ENCODE peak calls at places on chromosomes 4 and X, in eight cellular contexts. C, I, Y, X, N, A, D and K are unnamed samples.

GRCh38 chrX:8579602-8580001 is 115.0 kb downstream of the VCX3B start:
- DNase-seq in C (no peak), I (no peak), Y (no peak), X (no peak), N (no peak), A (no peak), D (no peak), K (no peak)

GRCh38 chr4:56410247-56410646 is 23.0 kb upstream of the AASDH start:
- DNase-seq in C (peak; percentile 99), I (peak; percentile 47), Y (peak; percentile 89), X (peak; percentile 72), N (no peak), A (no peak), D (no peak), K (peak; percentile 29)

GRCh38 chrX:150036641-150037040 is 98.3 kb upstream of the EOLA2 start:
- DNase-seq in C (no peak), I (no peak), Y (no peak), X (no peak), N (no peak), A (no peak), D (no peak), K (no peak)

GRCh38 chr4:31089815-31090214 is 369.6 kb downstream of the PCDH7 start:
- DNase-seq in C (peak; percentile 80), I (no peak), Y (peak; percentile 97), X (no peak), N (no peak), A (no peak), D (no peak), K (no peak)

GRCh38 chr4:135365065-135365464 is 1163.5 kb upstream of the PABPC4L start:
- DNase-seq in C (no peak), I (no peak), Y (no peak), X (no peak), N (no peak), A (no peak), D (no peak), K (no peak)

GRCh38 chrX:125203379-125203736 is 116.3 kb upstream of the TEX13C start:
- DNase-seq in C (no peak), I (no peak), Y (no peak), X (no peak), N (peak; percentile 61), A (no peak), D (no peak), K (no peak)

GRCh38 chr4:242121-242848 is 63.0 kb downstream of the ZNF732 start:
- DNase-seq in C (peak; percentile 69), I (no peak), Y (no peak), X (peak; percentile 18), N (peak; percentile 62), A (peak; percentile 34), D (peak; percentile 50), K (peak; percentile 96)

GRCh38 chr4:86011117-86011516 is 348.7 kb downstream of the MAPK10 start:
- DNase-seq in C (peak; percentile 85), I (no peak), Y (no peak), X (no peak), N (no peak), A (no peak), D (no peak), K (no peak)

GRCh38 chr4:98781641-98782348 is 123.4 kb upstream of the TSPAN5 start:
- DNase-seq in C (no peak), I (no peak), Y (no peak), X (no peak), N (no peak), A (no peak), D (no peak), K (no peak)

GRCh38 chr4:98092833-98093439 is 50.3 kb downstream of the STPG2 start:
- DNase-seq in C (peak; percentile 43), I (no peak), Y (peak; percentile 27), X (peak; percentile 9), N (no peak), A (no peak), D (no peak), K (peak; percentile 32)

GRCh38 chrX:69055193-69055592 is 110.1 kb downstream of the PJA1 start:
- DNase-seq in C (no peak), I (no peak), Y (no peak), X (no peak), N (peak; percentile 3), A (no peak), D (no peak), K (no peak)

GRCh38 chrX:50903387-50904027 is 7.0 kb upstream of the BMP15 start:
- DNase-seq in C (peak; percentile 53), I (peak; percentile 18), Y (peak; percentile 27), X (peak; percentile 10), N (peak; percentile 47), A (no peak), D (peak; percentile 34), K (peak; percentile 39)

GRCh38 chrX:129233791-129234190 is 289.5 kb downstream of the SMARCA1 start:
- DNase-seq in C (no peak), I (no peak), Y (no peak), X (no peak), N (no peak), A (no peak), D (no peak), K (no peak)

GRCh38 chr4:14916554-14917304 is 85.6 kb upstream of the CPEB2 start:
- DNase-seq in C (no peak), I (peak; percentile 51), Y (peak; percentile 10), X (peak; percentile 23), N (no peak), A (peak; percentile 12), D (no peak), K (no peak)

GRCh38 chr4:161486454-161486853 is 677.3 kb downstream of the FSTL5 start:
- DNase-seq in C (no peak), I (no peak), Y (no peak), X (no peak), N (no peak), A (no peak), D (no peak), K (peak; percentile 43)

GRCh38 chrX:115459883-115460564 is 101.0 kb upstream of the PLS3 start:
- DNase-seq in C (no peak), I (no peak), Y (no peak), X (no peak), N (no peak), A (no peak), D (no peak), K (no peak)

GRCh38 chr4:178264001-178264400 is 821.8 kb upstream of the AGA start:
- DNase-seq in C (no peak), I (no peak), Y (no peak), X (no peak), N (no peak), A (no peak), D (no peak), K (no peak)

GRCh38 chr4:126582737-126583136 is 1050.0 kb upstream of the INTU start:
- DNase-seq in C (no peak), I (no peak), Y (no peak), X (no peak), N (peak; percentile 44), A (no peak), D (no peak), K (no peak)

GRCh38 chrX:134163836-134164235 is 73.1 kb upstream of the CCDC160 start:
- DNase-seq in C (no peak), I (no peak), Y (no peak), X (no peak), N (no peak), A (no peak), D (no peak), K (no peak)

GRCh38 chr4:101075536-101075935 is 271.8 kb downstream of the PPP3CA start:
- DNase-seq in C (no peak), I (no peak), Y (no peak), X (no peak), N (no peak), A (no peak), D (no peak), K (peak; percentile 22)

GRCh38 chrX:21490341-21490740 is 116.1 kb downstream of the CNKSR2 start:
- DNase-seq in C (no peak), I (no peak), Y (no peak), X (no peak), N (no peak), A (no peak), D (no peak), K (no peak)

GRCh38 chrX:21487832-21488231 is 113.6 kb downstream of the CNKSR2 start:
- DNase-seq in C (peak; percentile 34), I (no peak), Y (no peak), X (peak; percentile 3), N (no peak), A (no peak), D (no peak), K (no peak)

GRCh38 chrX:21493226-21493850 is 119.1 kb downstream of the CNKSR2 start:
- DNase-seq in C (peak; percentile 24), I (no peak), Y (no peak), X (no peak), N (no peak), A (no peak), D (no peak), K (no peak)
- TF ChIP-seq MAX in C (no peak), I (no peak), Y (no peak), X (no peak), N (no peak), A (no peak), D (no peak), K (no peak)

GRCh38 chrX:85004255-85004654 is 578 bp downstream of the APOOL start:
- DNase-seq in C (no peak), I (no peak), Y (no peak), X (no peak), N (no peak), A (no peak), D (no peak), K (peak; percentile 7)

GRCh38 chrX:85001344-85001743 is 2.3 kb upstream of the APOOL start:
- DNase-seq in C (no peak), I (no peak), Y (no peak), X (no peak), N (no peak), A (no peak), D (no peak), K (no peak)

DNA sequence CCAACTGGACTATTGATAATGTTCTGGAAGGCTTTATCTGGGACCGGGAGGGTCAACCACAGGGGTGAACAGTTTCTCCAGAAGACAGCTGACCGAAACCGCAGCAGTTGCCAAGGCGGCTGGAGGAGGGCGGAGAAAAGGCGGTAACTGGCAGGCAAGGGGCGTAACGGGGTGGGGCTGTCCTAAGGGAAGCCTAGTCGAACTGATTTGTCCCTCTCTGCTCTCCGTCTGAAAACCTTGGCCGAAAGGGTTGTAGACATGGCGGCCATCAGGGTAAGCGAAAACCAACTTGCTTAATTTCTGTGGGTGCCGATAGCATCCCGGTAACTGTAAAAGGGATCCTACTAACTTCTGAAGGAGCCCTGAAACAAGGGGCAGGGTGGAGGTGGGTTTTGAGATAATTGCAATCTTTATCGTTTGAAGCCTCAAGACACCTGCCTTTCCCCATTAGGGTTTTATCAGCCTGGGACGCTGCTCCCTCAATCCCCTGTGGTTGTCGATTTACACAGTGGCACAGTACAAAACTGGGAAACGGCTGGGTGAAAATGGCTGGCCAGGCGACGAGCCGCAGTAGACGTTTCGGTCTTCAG is at the start of gene APOOL:
- DNase-seq in C (peak; percentile 90), I (peak; percentile 55), Y (peak; percentile 78), X (peak; percentile 77), N (peak; percentile 68), A (peak; percentile 57), D (peak; percentile 79), K (peak; percentile 90)
- TF ChIP-seq POLR2A in C (peak; percentile 42), I (peak; percentile 40), Y (no peak), X (peak; percentile 70), N (peak; percentile 77), A (peak; percentile 69), D (peak; percentile 78), K (peak; percentile 17)

GRCh38 chr4:7565483-7565882 is 130.8 kb upstream of the PSAPL1 start:
- DNase-seq in C (no peak), I (no peak), Y (no peak), X (no peak), N (no peak), A (no peak), D (no peak), K (no peak)
- H3K4me3 ChIP-seq in C (no peak overlapping the region), I (no peak overlapping the region), Y (no peak overlapping the region), X (no peak overlapping the region), N (no peak overlapping the region), A (no peak overlapping the region), D (no peak overlapping the region), K (no peak overlapping the region)

GRCh38 chrX:37349131-37350033 is at the start of gene PRRG1:
- DNase-seq in C (peak; percentile 77), I (peak; percentile 42), Y (peak; percentile 61), X (peak; percentile 67), N (peak; percentile 73), A (no peak), D (peak; percentile 80), K (peak; percentile 67)
- TF ChIP-seq MAX in C (no peak), I (no peak), Y (peak; percentile 53), X (peak; percentile 14), N (no peak), A (no peak), D (peak; percentile 14), K (no peak)